ENCODE peak calls at places on chromosomes 7 and 10, in nine cellular contexts. One of them, this sample, is unnamed.

GRCh38 chr10:16780338-16780880 is 36.8 kb downstream of the RSU1 start:
- DNase-seq in astrocyte: no peak
- DNase-seq in small intestine: no peak
- DNase-seq in CD4-positive, alpha-beta memory T cell: no peak
- DNase-seq in CD8-positive, alpha-beta T cell: no peak
- DNase-seq in left ventricle myocardium inferior: no peak
- DNase-seq in lung: no peak
- DNase-seq in cardiac muscle cell: no peak
- DNase-seq in CD8-positive, alpha-beta memory T cell: no peak
- DNase-seq in this sample: no peak

GRCh38 chr10:69069090-69070042 is 18.5 kb upstream of the SRGN start:
- DNase-seq in lung: no peak
- DNase-seq in astrocyte: no peak
- DNase-seq in CD8-positive, alpha-beta memory T cell: no peak
- DNase-seq in CD4-positive, alpha-beta memory T cell: no peak
- DNase-seq in left ventricle myocardium inferior: no peak
- DNase-seq in cardiac muscle cell: peak; percentile 37
- DNase-seq in small intestine: no peak
- DNase-seq in CD8-positive, alpha-beta T cell: no peak
- DNase-seq in this sample: no peak

GRCh38 chr10:61408065-61408464 is 45.1 kb downstream of the TMEM26 start:
- DNase-seq in astrocyte: no peak
- DNase-seq in lung: no peak
- DNase-seq in left ventricle myocardium inferior: no peak
- DNase-seq in CD8-positive, alpha-beta memory T cell: no peak
- DNase-seq in CD4-positive, alpha-beta memory T cell: no peak
- DNase-seq in CD8-positive, alpha-beta T cell: no peak
- DNase-seq in small intestine: no peak
- DNase-seq in cardiac muscle cell: no peak
- DNase-seq in this sample: no peak

GRCh38 chr10:84452006-84452405 is 123.6 kb downstream of the CCSER2 start:
- DNase-seq in CD8-positive, alpha-beta memory T cell: no peak
- DNase-seq in small intestine: no peak
- DNase-seq in left ventricle myocardium inferior: no peak
- DNase-seq in CD8-positive, alpha-beta T cell: no peak
- DNase-seq in cardiac muscle cell: no peak
- DNase-seq in lung: no peak
- DNase-seq in astrocyte: peak; percentile 36
- DNase-seq in CD4-positive, alpha-beta memory T cell: no peak
- DNase-seq in this sample: no peak

GRCh38 chr10:93552780-93553179 is 13.7 kb upstream of the FFAR4 start:
- DNase-seq in CD8-positive, alpha-beta T cell: no peak
- DNase-seq in astrocyte: no peak
- DNase-seq in CD8-positive, alpha-beta memory T cell: no peak
- DNase-seq in cardiac muscle cell: no peak
- DNase-seq in left ventricle myocardium inferior: no peak
- DNase-seq in small intestine: no peak
- DNase-seq in lung: no peak
- DNase-seq in CD4-positive, alpha-beta memory T cell: no peak
- DNase-seq in this sample: no peak

GRCh38 chr7:151426906-151427704 is 12.8 kb downstream of the CRYGN start:
- DNase-seq in small intestine: no peak
- DNase-seq in CD4-positive, alpha-beta memory T cell: no peak
- DNase-seq in cardiac muscle cell: no peak
- DNase-seq in CD8-positive, alpha-beta memory T cell: no peak
- DNase-seq in CD8-positive, alpha-beta T cell: no peak
- DNase-seq in lung: no peak
- DNase-seq in left ventricle myocardium inferior: no peak
- DNase-seq in astrocyte: no peak
- DNase-seq in this sample: no peak

GRCh38 chr10:96645191-96645721 is 58.4 kb upstream of the TM9SF3 start:
- DNase-seq in cardiac muscle cell: no peak
- DNase-seq in astrocyte: no peak
- DNase-seq in left ventricle myocardium inferior: no peak
- DNase-seq in lung: no peak
- DNase-seq in CD8-positive, alpha-beta memory T cell: no peak
- DNase-seq in CD4-positive, alpha-beta memory T cell: no peak
- DNase-seq in CD8-positive, alpha-beta T cell: no peak
- DNase-seq in small intestine: no peak
- DNase-seq in this sample: no peak

GRCh38 chr7:114718861-114719260 is 203.0 kb upstream of the MDFIC start:
- DNase-seq in astrocyte: no peak
- DNase-seq in CD4-positive, alpha-beta memory T cell: no peak
- DNase-seq in CD8-positive, alpha-beta memory T cell: no peak
- DNase-seq in small intestine: no peak
- DNase-seq in cardiac muscle cell: no peak
- DNase-seq in lung: no peak
- DNase-seq in CD8-positive, alpha-beta T cell: no peak
- DNase-seq in left ventricle myocardium inferior: no peak
- DNase-seq in this sample: no peak

GRCh38 chr10:282294-283139 is 147.3 kb downstream of the ZMYND11 start:
- DNase-seq in left ventricle myocardium inferior: no peak
- DNase-seq in astrocyte: peak; percentile 61
- DNase-seq in CD8-positive, alpha-beta T cell: no peak
- DNase-seq in small intestine: no peak
- DNase-seq in CD8-positive, alpha-beta memory T cell: no peak
- DNase-seq in cardiac muscle cell: no peak
- DNase-seq in CD4-positive, alpha-beta memory T cell: no peak
- DNase-seq in lung: no peak
- DNase-seq in this sample: no peak

GRCh38 chr10:25483999-25484398 is 309.2 kb downstream of the GPR158 start:
- DNase-seq in small intestine: no peak
- DNase-seq in CD8-positive, alpha-beta T cell: no peak
- DNase-seq in cardiac muscle cell: no peak
- DNase-seq in CD8-positive, alpha-beta memory T cell: no peak
- DNase-seq in left ventricle myocardium inferior: no peak
- DNase-seq in lung: no peak
- DNase-seq in astrocyte: no peak
- DNase-seq in CD4-positive, alpha-beta memory T cell: no peak
- DNase-seq in this sample: no peak

GRCh38 chr7:1938788-1939433 is 268.8 kb downstream of the ELFN1 start:
- DNase-seq in cardiac muscle cell: no peak
- DNase-seq in left ventricle myocardium inferior: peak; percentile 14
- DNase-seq in CD8-positive, alpha-beta memory T cell: no peak
- DNase-seq in small intestine: no peak
- DNase-seq in astrocyte: no peak
- DNase-seq in CD8-positive, alpha-beta T cell: peak; percentile 46
- DNase-seq in lung: no peak
- DNase-seq in CD4-positive, alpha-beta memory T cell: no peak
- DNase-seq in this sample: no peak

GRCh38 chr7:41955475-41956243 is 252.8 kb upstream of the INHBA start:
- DNase-seq in left ventricle myocardium inferior: peak; percentile 95
- DNase-seq in CD4-positive, alpha-beta memory T cell: no peak
- DNase-seq in small intestine: peak; percentile 9
- DNase-seq in astrocyte: peak; percentile 100
- DNase-seq in cardiac muscle cell: peak; percentile 73
- DNase-seq in CD8-positive, alpha-beta memory T cell: no peak
- DNase-seq in lung: peak; percentile 90
- DNase-seq in CD8-positive, alpha-beta T cell: no peak
- DNase-seq in this sample: peak; percentile 46

DNA sequence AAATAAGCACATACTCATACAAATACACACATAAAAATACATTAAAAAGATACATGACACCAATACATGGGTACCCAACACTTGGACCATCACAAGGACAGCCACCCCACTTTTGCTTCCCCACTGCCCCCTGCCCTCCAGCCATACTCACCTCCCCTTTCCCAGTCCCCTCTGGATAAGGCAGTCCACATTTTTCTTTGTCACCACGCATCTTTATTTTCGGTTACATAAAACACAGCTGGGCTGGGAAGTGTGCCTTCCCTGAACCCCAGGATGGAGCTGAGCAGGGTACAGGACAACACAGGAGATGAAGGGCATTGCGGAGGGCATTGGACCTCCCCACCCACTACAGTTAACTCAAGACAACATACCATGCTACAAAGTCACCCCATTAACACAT is 1.1 kb upstream of the HOXA3 start:
- DNase-seq in CD4-positive, alpha-beta memory T cell: no peak
- DNase-seq in astrocyte: no peak
- DNase-seq in CD8-positive, alpha-beta memory T cell: no peak
- DNase-seq in cardiac muscle cell: no peak
- DNase-seq in small intestine: no peak
- DNase-seq in left ventricle myocardium inferior: no peak
- DNase-seq in lung: no peak
- DNase-seq in CD8-positive, alpha-beta T cell: no peak
- DNase-seq in this sample: no peak
- H3K27ac ChIP-seq in CD4-positive, alpha-beta memory T cell: no peak overlapping the region
- H3K27ac ChIP-seq in astrocyte: no peak overlapping the region
- H3K27ac ChIP-seq in CD8-positive, alpha-beta memory T cell: no peak overlapping the region
- H3K27ac ChIP-seq in cardiac muscle cell: no peak overlapping the region
- H3K27ac ChIP-seq in small intestine: no peak overlapping the region
- H3K27ac ChIP-seq in left ventricle myocardium inferior: no peak overlapping the region
- H3K27ac ChIP-seq in lung: no peak overlapping the region
- H3K27ac ChIP-seq in CD8-positive, alpha-beta T cell: no peak overlapping the region
- H3K27ac ChIP-seq in this sample: no peak overlapping the region

DNA sequence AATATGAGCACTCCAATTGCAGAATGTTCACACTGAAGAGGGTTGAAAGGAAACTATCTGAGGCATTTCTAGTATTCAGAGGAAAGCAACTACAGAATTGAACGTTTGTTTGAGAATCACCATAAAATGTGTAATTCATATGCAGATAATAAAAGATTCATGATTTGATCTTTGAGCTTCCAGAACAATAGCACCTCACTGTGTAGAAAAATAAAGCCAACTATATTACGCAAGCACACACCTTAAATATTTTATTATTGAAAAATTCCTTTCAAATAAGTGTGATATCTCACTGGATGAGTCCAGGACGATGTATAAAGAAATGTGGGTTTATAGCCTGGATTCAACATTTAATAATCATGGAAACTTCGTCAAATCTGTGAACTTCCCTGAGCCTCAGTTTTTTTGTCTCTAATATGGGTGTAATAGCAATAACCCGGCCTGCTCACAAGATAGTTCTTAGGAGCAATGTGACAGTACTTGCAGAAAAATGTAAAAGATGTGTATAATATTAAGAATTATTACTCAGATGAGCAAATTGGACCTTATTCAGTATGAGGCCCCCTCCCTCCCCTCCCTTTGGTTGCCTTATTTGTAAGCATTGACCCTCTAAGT is 11.5 kb upstream of the CAV2 start:
- DNase-seq in cardiac muscle cell: no peak
- DNase-seq in left ventricle myocardium inferior: no peak
- DNase-seq in CD4-positive, alpha-beta memory T cell: no peak
- DNase-seq in CD8-positive, alpha-beta T cell: no peak
- DNase-seq in astrocyte: no peak
- DNase-seq in CD8-positive, alpha-beta memory T cell: no peak
- DNase-seq in small intestine: no peak
- DNase-seq in lung: no peak
- DNase-seq in this sample: no peak
- H3K27ac ChIP-seq in cardiac muscle cell: no peak overlapping the region
- H3K27ac ChIP-seq in left ventricle myocardium inferior: no peak overlapping the region
- H3K27ac ChIP-seq in CD4-positive, alpha-beta memory T cell: no peak overlapping the region
- H3K27ac ChIP-seq in CD8-positive, alpha-beta T cell: no peak overlapping the region
- H3K27ac ChIP-seq in astrocyte: no peak overlapping the region
- H3K27ac ChIP-seq in CD8-positive, alpha-beta memory T cell: no peak overlapping the region
- H3K27ac ChIP-seq in small intestine: no peak overlapping the region
- H3K27ac ChIP-seq in lung: no peak overlapping the region
- H3K27ac ChIP-seq in this sample: no peak overlapping the region

GRCh38 chr10:91164520-91165065 is 55.9 kb upstream of the PCGF5 start:
- DNase-seq in small intestine: peak; percentile 21
- DNase-seq in cardiac muscle cell: no peak
- DNase-seq in CD8-positive, alpha-beta memory T cell: no peak
- DNase-seq in CD4-positive, alpha-beta memory T cell: peak; percentile 9
- DNase-seq in CD8-positive, alpha-beta T cell: no peak
- DNase-seq in lung: no peak
- DNase-seq in left ventricle myocardium inferior: no peak
- DNase-seq in astrocyte: peak; percentile 12
- DNase-seq in this sample: no peak

GRCh38 chr10:91163709-91164474 is 56.6 kb upstream of the PCGF5 start:
- DNase-seq in CD4-positive, alpha-beta memory T cell: no peak
- DNase-seq in CD8-positive, alpha-beta memory T cell: peak; percentile 60
- DNase-seq in CD8-positive, alpha-beta T cell: peak; percentile 80
- DNase-seq in left ventricle myocardium inferior: peak; percentile 41
- DNase-seq in cardiac muscle cell: peak; percentile 23
- DNase-seq in lung: peak; percentile 66
- DNase-seq in small intestine: peak; percentile 92
- DNase-seq in astrocyte: peak; percentile 68
- DNase-seq in this sample: peak; percentile 24

GRCh38 chr10:91162495-91163268 is 57.8 kb upstream of the PCGF5 start:
- DNase-seq in small intestine: peak; percentile 75
- DNase-seq in CD8-positive, alpha-beta memory T cell: peak; percentile 69
- DNase-seq in cardiac muscle cell: peak; percentile 67
- DNase-seq in left ventricle myocardium inferior: peak; percentile 81
- DNase-seq in lung: peak; percentile 78
- DNase-seq in astrocyte: peak; percentile 20
- DNase-seq in CD4-positive, alpha-beta memory T cell: peak; percentile 80
- DNase-seq in CD8-positive, alpha-beta T cell: peak; percentile 84
- DNase-seq in this sample: peak; percentile 35

GRCh38 chr10:91163269-91163708 is 57.2 kb upstream of the PCGF5 start:
- DNase-seq in CD4-positive, alpha-beta memory T cell: peak; percentile 87
- DNase-seq in lung: peak; percentile 53
- DNase-seq in small intestine: peak; percentile 69
- DNase-seq in astrocyte: peak; percentile 47
- DNase-seq in cardiac muscle cell: peak; percentile 77
- DNase-seq in left ventricle myocardium inferior: peak; percentile 65
- DNase-seq in CD8-positive, alpha-beta memory T cell: peak; percentile 79
- DNase-seq in CD8-positive, alpha-beta T cell: peak; percentile 94
- DNase-seq in this sample: peak; percentile 58

DNA sequence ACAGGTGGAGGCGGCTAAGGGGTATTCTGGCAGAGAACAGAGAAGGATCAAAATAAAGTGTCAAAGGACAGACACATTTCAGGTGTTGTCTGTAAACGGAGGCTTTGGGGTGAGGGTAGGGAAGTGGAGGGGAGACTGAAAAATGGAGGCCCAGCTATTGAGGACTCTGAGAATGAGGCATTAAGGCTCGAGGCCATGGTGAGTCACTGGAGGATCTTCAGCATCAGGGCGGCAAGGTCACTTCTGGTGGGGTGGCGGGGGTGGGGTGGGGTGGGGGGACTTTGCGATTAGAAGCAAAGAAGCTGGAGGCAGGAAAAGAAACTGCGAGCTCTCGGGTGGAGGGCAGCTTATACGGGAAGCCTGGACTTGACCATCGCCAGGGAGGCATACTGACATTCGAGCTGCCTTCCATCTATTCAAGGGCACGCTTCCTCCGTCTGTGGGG is 58.4 kb upstream of the PCGF5 start:
- DNase-seq in CD4-positive, alpha-beta memory T cell: peak; percentile 8
- DNase-seq in small intestine: peak; percentile 42
- DNase-seq in CD8-positive, alpha-beta T cell: peak; percentile 35
- DNase-seq in left ventricle myocardium inferior: no peak
- DNase-seq in cardiac muscle cell: no peak
- DNase-seq in astrocyte: peak; percentile 12
- DNase-seq in CD8-positive, alpha-beta memory T cell: peak; percentile 7
- DNase-seq in lung: no peak
- DNase-seq in this sample: no peak
- H3K27ac ChIP-seq in CD4-positive, alpha-beta memory T cell: peak overlapping the region; percentile 87
- H3K27ac ChIP-seq in small intestine: peak overlapping the region; percentile 98
- H3K27ac ChIP-seq in CD8-positive, alpha-beta T cell: peak overlapping the region; percentile 86
- H3K27ac ChIP-seq in left ventricle myocardium inferior: peak overlapping the region; percentile 97
- H3K27ac ChIP-seq in cardiac muscle cell: no peak overlapping the region
- H3K27ac ChIP-seq in astrocyte: peak overlapping the region; percentile 44
- H3K27ac ChIP-seq in CD8-positive, alpha-beta memory T cell: peak overlapping the region; percentile 87
- H3K27ac ChIP-seq in lung: peak overlapping the region; percentile 86
- H3K27ac ChIP-seq in this sample: peak overlapping the region; percentile 99

DNA sequence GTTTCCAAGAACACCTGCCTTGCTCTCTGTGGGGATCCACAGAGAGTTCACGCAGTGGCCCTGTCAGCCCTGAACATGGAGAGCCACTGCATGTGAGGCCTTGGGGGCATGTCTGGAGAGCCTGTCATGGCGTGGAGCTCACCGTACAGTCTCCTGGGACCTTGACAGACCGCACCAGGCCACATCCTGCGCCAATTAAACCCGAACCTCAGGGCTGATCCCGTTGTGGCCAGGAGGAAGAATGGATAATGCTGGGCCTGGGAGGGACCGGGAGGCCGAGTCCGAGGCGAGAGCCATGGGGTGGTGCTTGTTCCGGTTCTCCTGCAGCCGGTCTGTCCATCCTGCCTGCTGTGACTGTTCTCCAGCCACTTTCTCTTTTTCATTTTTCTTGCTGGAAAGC is 68.7 kb downstream of the DNAJB6 start:
- DNase-seq in left ventricle myocardium inferior: no peak
- DNase-seq in astrocyte: no peak
- DNase-seq in CD8-positive, alpha-beta T cell: no peak
- DNase-seq in lung: no peak
- DNase-seq in CD8-positive, alpha-beta memory T cell: no peak
- DNase-seq in cardiac muscle cell: no peak
- DNase-seq in small intestine: no peak
- DNase-seq in CD4-positive, alpha-beta memory T cell: no peak
- DNase-seq in this sample: no peak
- H3K27ac ChIP-seq in left ventricle myocardium inferior: peak overlapping the region; percentile 58
- H3K27ac ChIP-seq in astrocyte: peak overlapping the region; percentile 32
- H3K27ac ChIP-seq in CD8-positive, alpha-beta T cell: no peak overlapping the region
- H3K27ac ChIP-seq in lung: peak overlapping the region; percentile 63
- H3K27ac ChIP-seq in CD8-positive, alpha-beta memory T cell: peak overlapping the region; percentile 41
- H3K27ac ChIP-seq in cardiac muscle cell: no peak overlapping the region
- H3K27ac ChIP-seq in small intestine: no peak overlapping the region
- H3K27ac ChIP-seq in CD4-positive, alpha-beta memory T cell: no peak overlapping the region
- H3K27ac ChIP-seq in this sample: no peak overlapping the region

This sample was measured in caudate nucleus.